ENCODE peak calls at places on chromosome 17, in eight cellular contexts. K is activated B cell treated with CpG ODN at 0.5 μM for 24 hours; E is stimulated activated CD4-positive, alpha-beta T cell treated with anti-CD3 and anti-CD28 coated beads, Interleukin-15, amount 100 ng/mL, for 1 hour; U is IMR-90; H is GM04503; T is astrocyte of the cerebellum; M is NCI-H1105 treated with DMSO at 0.1 percent for 48 hours; R is kidney glomerular epithelial cell. C is an unnamed sample.

GRCh38 chr17:15257316-15257925 is 7.7 kb downstream of the PMP22 start:
- DNase-seq in K (peak), E (no peak), U (peak), H (peak), T (peak), M (peak), R (peak), C (peak)

GRCh38 chr17:17994271-17994670 is 21.6 kb downstream of the DRC3 start:
- DNase-seq in K (no peak), E (no peak), U (no peak), H (no peak), T (no peak), M (peak), R (no peak), C (no peak)

GRCh38 chr17:39174907-39175694 is 9.1 kb upstream of the ARL5C start:
- DNase-seq in K (peak), E (peak), U (peak), H (no peak), T (peak), M (peak), R (no peak), C (no peak)

GRCh38 chr17:37465058-37465616 is 24.6 kb upstream of the DUSP14 start:
- DNase-seq in K (no peak), E (no peak), U (peak), H (peak), T (no peak), M (no peak), R (no peak), C (no peak)

GRCh38 chr17:77253611-77254051 is 112.9 kb downstream of the SEC14L1 start:
- DNase-seq in K (no peak), E (no peak), U (peak), H (no peak), T (no peak), M (no peak), R (no peak), C (no peak)

GRCh38 chr17:14428640-14429029 is 127.8 kb downstream of the HS3ST3B1 start:
- DNase-seq in K (no peak), E (no peak), U (no peak), H (no peak), T (no peak), M (no peak), R (no peak), C (no peak)

GRCh38 chr17:72474740-72475477 is 354.1 kb downstream of the SOX9 start:
- DNase-seq in K (no peak), E (no peak), U (no peak), H (no peak), T (no peak), M (no peak), R (peak), C (no peak)

GRCh38 chr17:27206447-27206846 is 87.5 kb upstream of the WSB1 start:
- DNase-seq in K (no peak), E (no peak), U (no peak), H (no peak), T (no peak), M (no peak), R (no peak), C (no peak)

GRCh38 chr17:19003966-19004600 is 481 bp downstream of the FAM83G start:
- DNase-seq in K (peak), E (no peak), U (peak), H (no peak), T (no peak), M (no peak), R (no peak), C (no peak)

GRCh38 chr17:7922499-7923289 is 6.6 kb upstream of the RNF227 start:
- DNase-seq in K (peak), E (peak), U (peak), H (no peak), T (peak), M (peak), R (no peak), C (peak)

GRCh38 chr17:42999003-42999525 is 845 bp downstream of the RPL27 start:
- DNase-seq in K (no peak), E (no peak), U (no peak), H (no peak), T (no peak), M (no peak), R (no peak), C (no peak)

GRCh38 chr17:181213-182163 is at the start of gene DOC2B:
- DNase-seq in K (no peak), E (no peak), U (peak), H (no peak), T (no peak), M (no peak), R (no peak), C (no peak)

GRCh38 chr17:10748475-10749110 is 18.8 kb upstream of the TMEM220 start:
- DNase-seq in K (no peak), E (no peak), U (no peak), H (no peak), T (no peak), M (no peak), R (no peak), C (no peak)

GRCh38 chr17:74742153-74742515 is 5.1 kb downstream of the RAB37 start:
- DNase-seq in K (no peak), E (peak), U (peak), H (no peak), T (no peak), M (no peak), R (no peak), C (no peak)

GRCh38 chr17:42760652-42761581 is at the start of gene RAMP2:
- DNase-seq in K (no peak), E (no peak), U (no peak), H (no peak), T (no peak), M (peak), R (no peak), C (no peak)

GRCh38 chr17:45092932-45093430 is 31.9 kb downstream of the NMT1 start:
- DNase-seq in K (no peak), E (no peak), U (peak), H (peak), T (peak), M (no peak), R (peak), C (peak)

C was measured in AG09319.